ENCODE peak calls at places on chromosomes 7 and 10, in eight cellular contexts. J is bronchial epithelial cell, X is AG04450, U is pancreas, D is cardiac fibroblast, H is fibroblast of mammary gland, F is MM.1S, N is ovary. E is an unnamed sample.

GRCh38 chr7:151047979-151048763 is at the start of gene ASIC3:
- DNase-seq in D (no peak), J (no peak), U (peak), N (no peak), X (no peak), F (no peak), H (no peak), E (no peak)

GRCh38 chr7:21851445-21852043 is 94.2 kb downstream of the CDCA7L start:
- DNase-seq in F (no peak), H (no peak), D (no peak), X (no peak), N (no peak), J (no peak), U (no peak), E (no peak)

GRCh38 chr7:105003275-105003674 is 10.7 kb upstream of the KMT2E start:
- DNase-seq in X (no peak), F (no peak), D (peak), U (no peak), H (peak), N (no peak), J (peak), E (peak)

GRCh38 chr7:139744768-139745250 is 33.0 kb downstream of the HIPK2 start:
- DNase-seq in H (no peak), N (no peak), J (no peak), X (no peak), U (no peak), D (no peak), F (no peak), E (no peak)

GRCh38 chr7:149878523-149878921 is 4.8 kb downstream of the ATP6V0E2 start:
- DNase-seq in F (no peak), J (no peak), D (no peak), X (no peak), N (no peak), U (peak), H (no peak), E (no peak)

GRCh38 chr7:139828446-139828845 is 618 bp upstream of the TBXAS1 start:
- DNase-seq in H (no peak), D (no peak), J (no peak), X (no peak), U (no peak), F (no peak), N (no peak), E (no peak)

GRCh38 chr10:48235501-48235900 is 39.0 kb downstream of the FRMPD2 start:
- DNase-seq in F (no peak), D (no peak), U (no peak), J (no peak), H (no peak), N (no peak), X (no peak), E (no peak)

GRCh38 chr7:30276203-30276900 is 8.0 kb upstream of the ZNRF2 start:
- DNase-seq in J (peak), F (peak), U (no peak), N (peak), D (peak), H (peak), X (no peak), E (peak)

GRCh38 chr7:75531359-75531821 is 39.3 kb downstream of the SPDYE5 start:
- DNase-seq in N (no peak), H (no peak), X (no peak), J (peak), D (no peak), U (no peak), F (no peak), E (no peak)

GRCh38 chr7:99949645-99950228 is 20.3 kb upstream of the GJC3 start:
- DNase-seq in F (no peak), H (peak), N (no peak), X (no peak), J (peak), D (peak), U (no peak), E (no peak)

GRCh38 chr10:3766046-3766761 is 18.8 kb downstream of the KLF6 start:
- DNase-seq in X (no peak), D (no peak), J (peak), N (no peak), H (no peak), F (no peak), U (no peak), E (no peak)

GRCh38 chr7:157620616-157621015 is 283.8 kb downstream of the DNAJB6 start:
- DNase-seq in D (no peak), X (no peak), J (no peak), U (no peak), F (no peak), N (no peak), H (no peak), E (no peak)

GRCh38 chr7:1662101-1662500 is 8.0 kb upstream of the ELFN1 start:
- DNase-seq in D (no peak), N (peak), X (no peak), J (no peak), H (no peak), U (peak), F (no peak), E (no peak)

GRCh38 chr10:88702848-88703597 is 3.0 kb upstream of the LIPK start:
- DNase-seq in H (peak), X (peak), F (no peak), U (no peak), N (no peak), J (peak), D (no peak), E (no peak)

GRCh38 chr7:123548406-123548805 is 9.2 kb downstream of the NDUFA5 start:
- DNase-seq in J (no peak), D (peak), F (no peak), X (no peak), H (peak), N (no peak), U (no peak), E (no peak)

GRCh38 chr10:62278461-62278910 is 9.8 kb upstream of the RTKN2 start:
- DNase-seq in J (no peak), U (no peak), F (no peak), N (no peak), X (no peak), D (peak), H (no peak), E (no peak)

GRCh38 chr7:20236790-20237189 is 19.6 kb upstream of the MACC1 start:
- DNase-seq in F (no peak), D (no peak), J (peak), U (no peak), X (no peak), H (peak), N (no peak), E (no peak)

GRCh38 chr10:110641256-110641655 is 2.9 kb upstream of the RBM20 start:
- DNase-seq in N (no peak), X (no peak), H (peak), D (no peak), U (no peak), F (peak), J (peak), E (no peak)

GRCh38 chr7:138245682-138246081 is 169.4 kb downstream of the AKR1D1 start:
- DNase-seq in F (no peak), J (peak), D (peak), H (no peak), X (no peak), U (no peak), N (no peak), E (no peak)

GRCh38 chr7:150948791-150949251 is 29.3 kb downstream of the KCNH2 start:
- DNase-seq in U (peak), D (no peak), N (peak), X (no peak), J (no peak), H (no peak), F (no peak), E (no peak)

GRCh38 chr10:34814228-34815173 is 595 bp downstream of the PARD3 start:
- DNase-seq in X (no peak), J (no peak), U (peak), H (no peak), N (peak), F (peak), D (peak), E (no peak)

GRCh38 chr10:15419279-15419874 is 48.3 kb upstream of the FAM171A1 start:
- DNase-seq in N (no peak), X (peak), D (peak), F (peak), J (peak), H (peak), U (no peak), E (peak)

GRCh38 chr10:9219860-9220259 is 1165.4 kb downstream of the GATA3 start:
- DNase-seq in H (no peak), D (no peak), F (no peak), J (no peak), U (no peak), X (no peak), N (no peak), E (no peak)

GRCh38 chr7:114662002-114662677 is 247.5 kb downstream of the FOXP2 start:
- DNase-seq in U (no peak), D (no peak), J (no peak), F (no peak), N (no peak), X (no peak), H (no peak), E (no peak)

GRCh38 chr10:91409869-91410637 is at the start of gene HECTD2:
- DNase-seq in X (no peak), H (peak), F (peak), U (peak), D (peak), N (peak), J (peak), E (peak)

GRCh38 chr7:157037028-157037427 is 26.6 kb upstream of the MNX1 start:
- DNase-seq in H (no peak), N (no peak), D (no peak), F (no peak), J (no peak), U (no peak), X (no peak), E (no peak)

GRCh38 chr10:99977916-99978315 is 31.8 kb downstream of the DNMBP start:
- DNase-seq in J (no peak), U (no peak), N (no peak), F (no peak), H (no peak), D (no peak), X (no peak), E (no peak)

GRCh38 chr10:73886085-73886529 is 11.8 kb upstream of the CAMK2G start:
- DNase-seq in J (peak), D (peak), F (peak), N (peak), H (peak), X (peak), U (no peak), E (peak)

GRCh38 chr7:151809864-151810170 is 67.1 kb downstream of the PRKAG2 start:
- DNase-seq in D (no peak), X (no peak), U (no peak), J (no peak), F (no peak), H (no peak), N (no peak), E (no peak)

GRCh38 chr7:105988277-105988676 is 25.2 kb downstream of the CDHR3 start:
- DNase-seq in F (no peak), J (no peak), X (no peak), D (no peak), N (no peak), H (no peak), U (no peak), E (no peak)

GRCh38 chr7:96414931-96415292 is 93.0 kb upstream of the SLC25A13 start:
- DNase-seq in N (peak), D (peak), J (peak), U (no peak), H (peak), X (no peak), F (peak), E (no peak)

GRCh38 chr10:78778446-78779338 is 290.1 kb upstream of the ZMIZ1 start:
- DNase-seq in D (no peak), N (no peak), J (no peak), H (no peak), U (no peak), X (no peak), F (no peak), E (no peak)

GRCh38 chr10:78776746-78777145 is 292.0 kb upstream of the ZMIZ1 start:
- DNase-seq in H (no peak), U (no peak), D (no peak), N (no peak), J (no peak), F (no peak), X (no peak), E (no peak)

GRCh38 chr10:78779339-78779955 is 289.3 kb upstream of the ZMIZ1 start:
- DNase-seq in H (no peak), D (no peak), F (no peak), N (no peak), U (no peak), J (no peak), X (no peak), E (no peak)

GRCh38 chr10:78775891-78776290 is 292.9 kb upstream of the ZMIZ1 start:
- DNase-seq in U (no peak), X (no peak), H (no peak), D (no peak), J (no peak), F (no peak), N (no peak), E (no peak)

GRCh38 chr10:78777466-78778256 is 291.1 kb upstream of the ZMIZ1 start:
- DNase-seq in H (peak), D (peak), N (peak), U (no peak), F (no peak), X (no peak), J (no peak), E (no peak)
- H3K4me3 ChIP-seq in H (no peak), D (no peak), N (no peak), U (no peak), F (no peak), X (no peak), J (no peak), E (no peak)

DNA sequence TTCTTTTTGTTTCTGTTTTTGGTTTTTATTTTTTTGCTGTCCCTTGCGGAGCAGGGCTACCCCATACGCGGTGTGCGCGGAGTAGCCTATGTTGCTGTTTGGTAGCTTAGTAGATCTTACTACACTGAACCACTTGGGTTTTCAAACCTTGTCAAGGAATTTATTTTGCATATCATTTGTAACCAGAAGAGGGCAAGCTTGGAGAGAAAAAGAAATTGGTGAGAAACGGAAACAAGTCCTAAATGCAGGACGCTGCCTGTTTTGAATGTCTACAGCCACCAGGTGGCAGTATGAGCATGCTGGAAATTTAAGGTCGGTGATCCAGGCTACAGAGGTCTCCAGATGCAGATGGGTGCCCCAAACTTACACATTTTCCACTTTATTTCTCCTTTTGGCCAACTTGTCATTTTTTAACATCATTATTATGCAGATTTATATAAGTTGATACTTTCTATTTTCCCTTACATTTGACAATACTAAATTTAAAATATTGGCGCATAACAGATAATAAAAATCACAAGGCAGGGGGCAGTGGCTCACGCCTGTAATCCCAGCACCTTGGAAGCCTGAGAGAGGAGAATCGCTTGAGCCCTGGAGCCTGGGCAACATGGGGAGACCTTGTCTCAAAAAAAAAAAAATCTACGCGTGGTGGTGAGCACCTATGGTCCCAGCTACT is 15.3 kb upstream of the TRA2A start:
- DNase-seq in N (peak), X (peak), H (peak), F (peak), U (no peak), D (peak), J (peak), E (peak)
- TF ChIP-seq CTCF in N (peak), X (peak), H (peak), F (peak), U (peak), D (peak), J (peak), E (peak)

DNA sequence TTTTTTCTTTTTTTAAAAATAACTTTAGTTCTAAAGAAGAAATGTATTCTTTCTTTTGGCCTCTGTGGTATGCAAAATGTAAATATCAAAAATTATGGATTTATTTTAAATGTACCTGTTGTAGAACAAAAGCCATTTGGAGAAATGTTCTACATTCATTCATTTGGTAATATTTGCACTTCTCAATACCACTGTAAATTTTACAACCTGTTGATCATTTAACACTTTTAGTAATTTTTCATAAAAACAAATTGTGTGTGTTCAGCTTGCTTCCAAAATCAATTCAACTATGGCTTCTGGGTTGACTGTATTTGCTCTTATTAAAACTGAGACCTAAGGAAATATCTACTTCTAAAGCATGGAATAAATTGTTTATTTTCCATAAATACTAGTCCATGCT is 2.3 kb upstream of the IGF2BP3 start:
- DNase-seq in J (no peak), N (no peak), U (no peak), D (no peak), X (no peak), H (no peak), F (no peak), E (no peak)
- H3K4me3 ChIP-seq in J (no peak), N (no peak), U (no peak), D (no peak), X (no peak), H (no peak), F (no peak), E (no peak)

DNA sequence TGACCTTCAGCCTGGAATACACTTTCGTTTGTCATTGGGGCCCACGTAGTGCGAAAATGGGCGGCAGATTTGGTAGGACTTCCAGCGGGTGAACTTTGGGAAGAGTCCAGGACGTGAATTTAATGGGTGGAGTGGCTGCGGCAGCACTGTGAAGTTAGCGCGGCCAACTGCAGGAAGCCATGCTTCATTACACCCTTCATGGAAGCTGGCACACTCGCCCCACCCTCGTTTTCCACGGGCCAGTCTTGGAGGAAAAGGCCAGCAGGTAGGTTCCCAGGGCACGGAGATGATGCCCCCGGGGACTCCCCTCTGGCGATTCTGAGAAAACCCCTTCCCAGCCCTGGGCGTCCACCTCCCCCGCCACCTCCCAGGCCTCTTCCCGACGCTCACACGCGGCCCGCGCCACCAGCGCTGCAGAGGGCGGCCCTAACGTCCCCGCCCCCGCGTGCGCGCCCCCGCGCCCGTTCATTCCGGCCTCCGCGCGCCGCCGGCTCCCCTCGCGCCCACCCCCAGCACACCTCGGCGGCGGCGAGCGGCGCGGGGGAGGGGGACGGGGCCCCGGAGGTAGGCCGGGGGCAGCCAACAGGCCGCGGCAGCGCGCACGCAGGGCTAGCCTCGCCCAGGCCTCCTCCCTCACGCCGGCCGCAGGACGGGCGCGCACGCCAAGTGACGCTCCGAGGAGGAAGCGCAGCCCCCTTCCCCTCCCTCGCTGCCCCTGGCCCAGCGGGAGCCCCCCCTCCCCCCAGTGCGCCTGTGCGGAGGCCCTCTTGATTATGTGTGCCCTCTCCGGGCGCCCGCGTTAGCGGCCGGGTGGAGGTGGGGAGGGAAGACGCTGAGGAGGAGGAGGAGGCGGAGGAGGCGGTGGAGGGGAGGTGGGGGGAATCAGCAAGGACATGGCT is at the start of gene MLLT10:
- DNase-seq in X (peak), N (peak), D (peak), F (peak), U (peak), H (peak), J (peak), E (peak)
- TF ChIP-seq CTCF in X (peak), N (no peak), D (peak), F (peak), U (no peak), H (peak), J (peak), E (peak)

GRCh38 chr7:101164071-101164840 is 1.1 kb downstream of the VGF start:
- DNase-seq in H (peak), X (no peak), J (no peak), F (no peak), D (peak), U (peak), N (peak), E (no peak)
- H3K4me3 ChIP-seq in H (peak), X (peak), J (peak), F (no peak), D (no peak), U (peak), N (peak), E (peak)

DNA sequence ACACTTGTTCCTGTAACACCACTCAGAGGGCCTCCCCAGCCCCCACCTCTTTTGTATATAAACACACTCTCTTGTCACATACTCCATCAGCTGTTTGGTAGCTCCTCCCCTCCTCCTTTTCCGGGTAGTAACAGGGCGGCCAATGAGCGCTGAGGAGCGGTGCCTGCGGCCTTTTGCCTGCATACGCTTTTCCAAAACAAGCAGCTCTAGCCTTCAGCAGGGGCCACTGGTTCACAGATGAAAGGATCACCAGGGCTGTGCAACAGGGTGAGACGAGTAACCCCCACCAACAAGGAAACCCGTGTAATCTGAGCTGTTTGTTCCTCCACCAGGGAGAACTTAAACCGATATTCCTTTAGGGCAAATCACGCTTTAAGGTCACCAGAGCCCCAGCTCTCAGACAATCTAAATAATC is 3.9 kb downstream of the UBE2H start:
- DNase-seq in F (peak), X (peak), H (peak), J (peak), U (peak), N (peak), D (peak), E (peak)
- TF ChIP-seq CTCF in F (no peak), X (no peak), H (no peak), J (peak), U (no peak), N (no peak), D (no peak), E (no peak)

GRCh38 chr10:86301971-86302370 is 64.6 kb downstream of the GRID1 start:
- DNase-seq in H (no peak), X (no peak), N (no peak), F (no peak), D (no peak), U (no peak), J (no peak), E (peak)

GRCh38 chr10:86303626-86304025 is 63.0 kb downstream of the GRID1 start:
- DNase-seq in N (no peak), U (no peak), D (no peak), F (no peak), J (no peak), H (no peak), X (no peak), E (no peak)

GRCh38 chr10:86306628-86307278 is 59.8 kb downstream of the GRID1 start:
- DNase-seq in X (no peak), J (peak), N (no peak), U (no peak), F (peak), D (peak), H (peak), E (no peak)

GRCh38 chr10:86305521-86305920 is 61.1 kb downstream of the GRID1 start:
- DNase-seq in N (no peak), X (no peak), H (no peak), D (no peak), U (no peak), F (no peak), J (no peak), E (no peak)

GRCh38 chr10:86304436-86304835 is 62.2 kb downstream of the GRID1 start:
- DNase-seq in D (no peak), U (no peak), H (no peak), J (no peak), F (no peak), N (no peak), X (no peak), E (no peak)
- H3K4me3 ChIP-seq in D (no peak), U (no peak), H (no peak), J (no peak), F (no peak), N (no peak), X (no peak), E (no peak)